ENCODE peak calls at places on chromosomes 7 and 10, in eight cellular contexts. One of them, this sample, is unnamed.

GRCh38 chr7:33742521-33742920 is 162.8 kb upstream of the BMPER start:
- DNase-seq in A172: no peak
- DNase-seq in left ventricle myocardium superior: no peak
- DNase-seq in activated CD8-positive, alpha-beta memory T cell treated with anti-CD3 and anti-CD28 coated beads for 1 hour: no peak
- DNase-seq in progenitor cell of endocrine pancreas: no peak
- DNase-seq in B cell: peak
- DNase-seq in stimulated activated CD4-positive, alpha-beta T cell treated with anti-CD3 and anti-CD28 coated beads, Interleukin-2, amount 100 ng/mL, for 48 hours: no peak
- DNase-seq in GOT3: no peak
- DNase-seq in this sample: no peak

GRCh38 chr7:55484834-55485233 is 87.5 kb downstream of the VOPP1 start:
- DNase-seq in A172: no peak
- DNase-seq in left ventricle myocardium superior: no peak
- DNase-seq in activated CD8-positive, alpha-beta memory T cell treated with anti-CD3 and anti-CD28 coated beads for 1 hour: no peak
- DNase-seq in progenitor cell of endocrine pancreas: no peak
- DNase-seq in B cell: no peak
- DNase-seq in stimulated activated CD4-positive, alpha-beta T cell treated with anti-CD3 and anti-CD28 coated beads, Interleukin-2, amount 100 ng/mL, for 48 hours: no peak
- DNase-seq in GOT3: no peak
- DNase-seq in this sample: no peak

GRCh38 chr7:158150234-158150633 is 437.4 kb downstream of the PTPRN2 start:
- DNase-seq in A172: no peak
- DNase-seq in left ventricle myocardium superior: no peak
- DNase-seq in activated CD8-positive, alpha-beta memory T cell treated with anti-CD3 and anti-CD28 coated beads for 1 hour: no peak
- DNase-seq in progenitor cell of endocrine pancreas: no peak
- DNase-seq in B cell: no peak
- DNase-seq in stimulated activated CD4-positive, alpha-beta T cell treated with anti-CD3 and anti-CD28 coated beads, Interleukin-2, amount 100 ng/mL, for 48 hours: no peak
- DNase-seq in GOT3: no peak
- DNase-seq in this sample: no peak

GRCh38 chr7:18295781-18296417 is 199.7 kb upstream of the HDAC9 start:
- DNase-seq in A172: no peak
- DNase-seq in left ventricle myocardium superior: no peak
- DNase-seq in activated CD8-positive, alpha-beta memory T cell treated with anti-CD3 and anti-CD28 coated beads for 1 hour: no peak
- DNase-seq in progenitor cell of endocrine pancreas: no peak
- DNase-seq in B cell: no peak
- DNase-seq in stimulated activated CD4-positive, alpha-beta T cell treated with anti-CD3 and anti-CD28 coated beads, Interleukin-2, amount 100 ng/mL, for 48 hours: no peak
- DNase-seq in GOT3: no peak
- DNase-seq in this sample: no peak

GRCh38 chr10:73953665-73954064 is 42.7 kb downstream of the PLAU start:
- DNase-seq in A172: peak
- DNase-seq in left ventricle myocardium superior: no peak
- DNase-seq in activated CD8-positive, alpha-beta memory T cell treated with anti-CD3 and anti-CD28 coated beads for 1 hour: no peak
- DNase-seq in progenitor cell of endocrine pancreas: no peak
- DNase-seq in B cell: no peak
- DNase-seq in stimulated activated CD4-positive, alpha-beta T cell treated with anti-CD3 and anti-CD28 coated beads, Interleukin-2, amount 100 ng/mL, for 48 hours: no peak
- DNase-seq in GOT3: no peak
- DNase-seq in this sample: no peak

GRCh38 chr7:27112960-27113949 is 10.8 kb upstream of the HOXA2 start:
- DNase-seq in A172: peak
- DNase-seq in left ventricle myocardium superior: no peak
- DNase-seq in activated CD8-positive, alpha-beta memory T cell treated with anti-CD3 and anti-CD28 coated beads for 1 hour: no peak
- DNase-seq in progenitor cell of endocrine pancreas: peak
- DNase-seq in B cell: peak
- DNase-seq in stimulated activated CD4-positive, alpha-beta T cell treated with anti-CD3 and anti-CD28 coated beads, Interleukin-2, amount 100 ng/mL, for 48 hours: no peak
- DNase-seq in GOT3: no peak
- DNase-seq in this sample: no peak

GRCh38 chr7:16034353-16034752 is 347.9 kb upstream of the MEOX2 start:
- DNase-seq in A172: peak
- DNase-seq in left ventricle myocardium superior: no peak
- DNase-seq in activated CD8-positive, alpha-beta memory T cell treated with anti-CD3 and anti-CD28 coated beads for 1 hour: no peak
- DNase-seq in progenitor cell of endocrine pancreas: no peak
- DNase-seq in B cell: no peak
- DNase-seq in stimulated activated CD4-positive, alpha-beta T cell treated with anti-CD3 and anti-CD28 coated beads, Interleukin-2, amount 100 ng/mL, for 48 hours: no peak
- DNase-seq in GOT3: no peak
- DNase-seq in this sample: no peak

GRCh38 chr10:131946321-131946751 is 35.4 kb downstream of the BNIP3 start:
- DNase-seq in A172: peak
- DNase-seq in left ventricle myocardium superior: no peak
- DNase-seq in activated CD8-positive, alpha-beta memory T cell treated with anti-CD3 and anti-CD28 coated beads for 1 hour: no peak
- DNase-seq in progenitor cell of endocrine pancreas: no peak
- DNase-seq in B cell: no peak
- DNase-seq in stimulated activated CD4-positive, alpha-beta T cell treated with anti-CD3 and anti-CD28 coated beads, Interleukin-2, amount 100 ng/mL, for 48 hours: no peak
- DNase-seq in GOT3: no peak
- DNase-seq in this sample: peak

GRCh38 chr7:25098096-25099046 is 26.7 kb downstream of the CYCS start:
- DNase-seq in A172: peak
- DNase-seq in left ventricle myocardium superior: peak
- DNase-seq in activated CD8-positive, alpha-beta memory T cell treated with anti-CD3 and anti-CD28 coated beads for 1 hour: peak
- DNase-seq in progenitor cell of endocrine pancreas: peak
- DNase-seq in B cell: peak
- DNase-seq in stimulated activated CD4-positive, alpha-beta T cell treated with anti-CD3 and anti-CD28 coated beads, Interleukin-2, amount 100 ng/mL, for 48 hours: peak
- DNase-seq in GOT3: no peak
- DNase-seq in this sample: peak

GRCh38 chr7:146136357-146136875 is 19.8 kb downstream of the CNTNAP2 start:
- DNase-seq in A172: no peak
- DNase-seq in left ventricle myocardium superior: no peak
- DNase-seq in activated CD8-positive, alpha-beta memory T cell treated with anti-CD3 and anti-CD28 coated beads for 1 hour: no peak
- DNase-seq in progenitor cell of endocrine pancreas: no peak
- DNase-seq in B cell: no peak
- DNase-seq in stimulated activated CD4-positive, alpha-beta T cell treated with anti-CD3 and anti-CD28 coated beads, Interleukin-2, amount 100 ng/mL, for 48 hours: no peak
- DNase-seq in GOT3: no peak
- DNase-seq in this sample: no peak

GRCh38 chr7:87216701-87217508 is 2.6 kb downstream of the TMEM243 start:
- DNase-seq in A172: no peak
- DNase-seq in left ventricle myocardium superior: no peak
- DNase-seq in activated CD8-positive, alpha-beta memory T cell treated with anti-CD3 and anti-CD28 coated beads for 1 hour: no peak
- DNase-seq in progenitor cell of endocrine pancreas: no peak
- DNase-seq in B cell: peak
- DNase-seq in stimulated activated CD4-positive, alpha-beta T cell treated with anti-CD3 and anti-CD28 coated beads, Interleukin-2, amount 100 ng/mL, for 48 hours: no peak
- DNase-seq in GOT3: no peak
- DNase-seq in this sample: no peak

GRCh38 chr7:2032030-2032875 is 200.5 kb downstream of the MAD1L1 start:
- DNase-seq in A172: peak
- DNase-seq in left ventricle myocardium superior: peak
- DNase-seq in activated CD8-positive, alpha-beta memory T cell treated with anti-CD3 and anti-CD28 coated beads for 1 hour: no peak
- DNase-seq in progenitor cell of endocrine pancreas: no peak
- DNase-seq in B cell: no peak
- DNase-seq in stimulated activated CD4-positive, alpha-beta T cell treated with anti-CD3 and anti-CD28 coated beads, Interleukin-2, amount 100 ng/mL, for 48 hours: no peak
- DNase-seq in GOT3: no peak
- DNase-seq in this sample: no peak

GRCh38 chr7:2032876-2033407 is 199.8 kb downstream of the MAD1L1 start:
- DNase-seq in A172: no peak
- DNase-seq in left ventricle myocardium superior: peak
- DNase-seq in activated CD8-positive, alpha-beta memory T cell treated with anti-CD3 and anti-CD28 coated beads for 1 hour: no peak
- DNase-seq in progenitor cell of endocrine pancreas: no peak
- DNase-seq in B cell: no peak
- DNase-seq in stimulated activated CD4-positive, alpha-beta T cell treated with anti-CD3 and anti-CD28 coated beads, Interleukin-2, amount 100 ng/mL, for 48 hours: no peak
- DNase-seq in GOT3: no peak
- DNase-seq in this sample: no peak

GRCh38 chr10:129971381-129972144 is 7.5 kb upstream of the EBF3 start:
- DNase-seq in A172: no peak
- DNase-seq in left ventricle myocardium superior: peak
- DNase-seq in activated CD8-positive, alpha-beta memory T cell treated with anti-CD3 and anti-CD28 coated beads for 1 hour: no peak
- DNase-seq in progenitor cell of endocrine pancreas: peak
- DNase-seq in B cell: no peak
- DNase-seq in stimulated activated CD4-positive, alpha-beta T cell treated with anti-CD3 and anti-CD28 coated beads, Interleukin-2, amount 100 ng/mL, for 48 hours: peak
- DNase-seq in GOT3: no peak
- DNase-seq in this sample: no peak

GRCh38 chr7:80134536-80135305 is at the start of gene GNAI1:
- DNase-seq in A172: peak
- DNase-seq in left ventricle myocardium superior: peak
- DNase-seq in activated CD8-positive, alpha-beta memory T cell treated with anti-CD3 and anti-CD28 coated beads for 1 hour: no peak
- DNase-seq in progenitor cell of endocrine pancreas: peak
- DNase-seq in B cell: no peak
- DNase-seq in stimulated activated CD4-positive, alpha-beta T cell treated with anti-CD3 and anti-CD28 coated beads, Interleukin-2, amount 100 ng/mL, for 48 hours: peak
- DNase-seq in GOT3: peak
- DNase-seq in this sample: peak

GRCh38 chr7:157269341-157270059 is 67.3 kb upstream of the DNAJB6 start:
- DNase-seq in A172: no peak
- DNase-seq in left ventricle myocardium superior: no peak
- DNase-seq in activated CD8-positive, alpha-beta memory T cell treated with anti-CD3 and anti-CD28 coated beads for 1 hour: no peak
- DNase-seq in progenitor cell of endocrine pancreas: no peak
- DNase-seq in B cell: no peak
- DNase-seq in stimulated activated CD4-positive, alpha-beta T cell treated with anti-CD3 and anti-CD28 coated beads, Interleukin-2, amount 100 ng/mL, for 48 hours: no peak
- DNase-seq in GOT3: no peak
- DNase-seq in this sample: no peak

GRCh38 chr10:53846809-53847208 is 954.2 kb downstream of the PCDH15 start:
- DNase-seq in A172: no peak
- DNase-seq in left ventricle myocardium superior: no peak
- DNase-seq in activated CD8-positive, alpha-beta memory T cell treated with anti-CD3 and anti-CD28 coated beads for 1 hour: no peak
- DNase-seq in progenitor cell of endocrine pancreas: no peak
- DNase-seq in B cell: no peak
- DNase-seq in stimulated activated CD4-positive, alpha-beta T cell treated with anti-CD3 and anti-CD28 coated beads, Interleukin-2, amount 100 ng/mL, for 48 hours: no peak
- DNase-seq in GOT3: no peak
- DNase-seq in this sample: no peak

GRCh38 chr7:43450894-43451293 is 132.0 kb upstream of the STK17A start:
- DNase-seq in A172: no peak
- DNase-seq in left ventricle myocardium superior: no peak
- DNase-seq in activated CD8-positive, alpha-beta memory T cell treated with anti-CD3 and anti-CD28 coated beads for 1 hour: no peak
- DNase-seq in progenitor cell of endocrine pancreas: no peak
- DNase-seq in B cell: no peak
- DNase-seq in stimulated activated CD4-positive, alpha-beta T cell treated with anti-CD3 and anti-CD28 coated beads, Interleukin-2, amount 100 ng/mL, for 48 hours: no peak
- DNase-seq in GOT3: no peak
- DNase-seq in this sample: no peak

GRCh38 chr10:119693262-119693957 is 32.4 kb upstream of the INPP5F start:
- DNase-seq in A172: no peak
- DNase-seq in left ventricle myocardium superior: no peak
- DNase-seq in activated CD8-positive, alpha-beta memory T cell treated with anti-CD3 and anti-CD28 coated beads for 1 hour: no peak
- DNase-seq in progenitor cell of endocrine pancreas: no peak
- DNase-seq in B cell: no peak
- DNase-seq in stimulated activated CD4-positive, alpha-beta T cell treated with anti-CD3 and anti-CD28 coated beads, Interleukin-2, amount 100 ng/mL, for 48 hours: no peak
- DNase-seq in GOT3: no peak
- DNase-seq in this sample: no peak

GRCh38 chr10:30166929-30167328 is 107.5 kb upstream of the JCAD start:
- DNase-seq in A172: peak
- DNase-seq in left ventricle myocardium superior: no peak
- DNase-seq in activated CD8-positive, alpha-beta memory T cell treated with anti-CD3 and anti-CD28 coated beads for 1 hour: no peak
- DNase-seq in progenitor cell of endocrine pancreas: no peak
- DNase-seq in B cell: no peak
- DNase-seq in stimulated activated CD4-positive, alpha-beta T cell treated with anti-CD3 and anti-CD28 coated beads, Interleukin-2, amount 100 ng/mL, for 48 hours: no peak
- DNase-seq in GOT3: no peak
- DNase-seq in this sample: no peak

GRCh38 chr10:44993922-44994751 is 6.6 kb upstream of the ZNF22 start:
- DNase-seq in A172: no peak
- DNase-seq in left ventricle myocardium superior: no peak
- DNase-seq in activated CD8-positive, alpha-beta memory T cell treated with anti-CD3 and anti-CD28 coated beads for 1 hour: no peak
- DNase-seq in progenitor cell of endocrine pancreas: no peak
- DNase-seq in B cell: no peak
- DNase-seq in stimulated activated CD4-positive, alpha-beta T cell treated with anti-CD3 and anti-CD28 coated beads, Interleukin-2, amount 100 ng/mL, for 48 hours: no peak
- DNase-seq in GOT3: no peak
- DNase-seq in this sample: no peak

GRCh38 chr10:9596368-9596920 is 1421.2 kb upstream of the CELF2 start:
- DNase-seq in A172: peak
- DNase-seq in left ventricle myocardium superior: no peak
- DNase-seq in activated CD8-positive, alpha-beta memory T cell treated with anti-CD3 and anti-CD28 coated beads for 1 hour: no peak
- DNase-seq in progenitor cell of endocrine pancreas: no peak
- DNase-seq in B cell: no peak
- DNase-seq in stimulated activated CD4-positive, alpha-beta T cell treated with anti-CD3 and anti-CD28 coated beads, Interleukin-2, amount 100 ng/mL, for 48 hours: no peak
- DNase-seq in GOT3: no peak
- DNase-seq in this sample: no peak

GRCh38 chr10:97529685-97530465 is 31.2 kb downstream of the UBTD1 start:
- DNase-seq in A172: no peak
- DNase-seq in left ventricle myocardium superior: no peak
- DNase-seq in activated CD8-positive, alpha-beta memory T cell treated with anti-CD3 and anti-CD28 coated beads for 1 hour: no peak
- DNase-seq in progenitor cell of endocrine pancreas: no peak
- DNase-seq in B cell: no peak
- DNase-seq in stimulated activated CD4-positive, alpha-beta T cell treated with anti-CD3 and anti-CD28 coated beads, Interleukin-2, amount 100 ng/mL, for 48 hours: no peak
- DNase-seq in GOT3: no peak
- DNase-seq in this sample: no peak

GRCh38 chr7:155992538-155992937 is 180.3 kb upstream of the SHH start:
- DNase-seq in A172: no peak
- DNase-seq in left ventricle myocardium superior: no peak
- DNase-seq in activated CD8-positive, alpha-beta memory T cell treated with anti-CD3 and anti-CD28 coated beads for 1 hour: no peak
- DNase-seq in progenitor cell of endocrine pancreas: no peak
- DNase-seq in B cell: no peak
- DNase-seq in stimulated activated CD4-positive, alpha-beta T cell treated with anti-CD3 and anti-CD28 coated beads, Interleukin-2, amount 100 ng/mL, for 48 hours: no peak
- DNase-seq in GOT3: no peak
- DNase-seq in this sample: no peak

GRCh38 chr10:48587101-48587500 is 17.8 kb downstream of the ARHGAP22 start:
- DNase-seq in A172: no peak
- DNase-seq in left ventricle myocardium superior: no peak
- DNase-seq in activated CD8-positive, alpha-beta memory T cell treated with anti-CD3 and anti-CD28 coated beads for 1 hour: no peak
- DNase-seq in progenitor cell of endocrine pancreas: no peak
- DNase-seq in B cell: no peak
- DNase-seq in stimulated activated CD4-positive, alpha-beta T cell treated with anti-CD3 and anti-CD28 coated beads, Interleukin-2, amount 100 ng/mL, for 48 hours: no peak
- DNase-seq in GOT3: no peak
- DNase-seq in this sample: no peak

GRCh38 chr7:41113663-41114062 is 589.2 kb downstream of the INHBA start:
- DNase-seq in A172: no peak
- DNase-seq in left ventricle myocardium superior: no peak
- DNase-seq in activated CD8-positive, alpha-beta memory T cell treated with anti-CD3 and anti-CD28 coated beads for 1 hour: no peak
- DNase-seq in progenitor cell of endocrine pancreas: no peak
- DNase-seq in B cell: no peak
- DNase-seq in stimulated activated CD4-positive, alpha-beta T cell treated with anti-CD3 and anti-CD28 coated beads, Interleukin-2, amount 100 ng/mL, for 48 hours: no peak
- DNase-seq in GOT3: no peak
- DNase-seq in this sample: no peak

GRCh38 chr10:83925133-83925532 is 214.2 kb upstream of the GHITM start:
- DNase-seq in A172: no peak
- DNase-seq in left ventricle myocardium superior: no peak
- DNase-seq in activated CD8-positive, alpha-beta memory T cell treated with anti-CD3 and anti-CD28 coated beads for 1 hour: no peak
- DNase-seq in progenitor cell of endocrine pancreas: no peak
- DNase-seq in B cell: no peak
- DNase-seq in stimulated activated CD4-positive, alpha-beta T cell treated with anti-CD3 and anti-CD28 coated beads, Interleukin-2, amount 100 ng/mL, for 48 hours: no peak
- DNase-seq in GOT3: no peak
- DNase-seq in this sample: no peak

GRCh38 chr10:97701438-97702064 is 12.0 kb upstream of the MARVELD1 start:
- DNase-seq in A172: peak
- DNase-seq in left ventricle myocardium superior: no peak
- DNase-seq in activated CD8-positive, alpha-beta memory T cell treated with anti-CD3 and anti-CD28 coated beads for 1 hour: no peak
- DNase-seq in progenitor cell of endocrine pancreas: peak
- DNase-seq in B cell: peak
- DNase-seq in stimulated activated CD4-positive, alpha-beta T cell treated with anti-CD3 and anti-CD28 coated beads, Interleukin-2, amount 100 ng/mL, for 48 hours: peak
- DNase-seq in GOT3: peak
- DNase-seq in this sample: no peak